ENCODE peak calls at places on chromosome 12, in five cellular contexts. S is renal cortical epithelial cell, Z is Ammon's horn, J is hippocampal formation, Y is endothelial cell of umbilical vein. D is an unnamed sample.

GRCh38 chr12:66902020-66902419 is 223.1 kb upstream of the GRIP1 start:
- DNase-seq in S (no peak), Y (no peak), Z (no peak), J (no peak), D (no peak)

GRCh38 chr12:27870939-27871338 is 90.9 kb upstream of the MANSC4 start:
- DNase-seq in Y (no peak), Z (no peak), J (no peak), S (no peak), D (no peak)

GRCh38 chr12:59724011-59724703 is 128.3 kb downstream of the SLC16A7 start:
- DNase-seq in Y (no peak), J (no peak), S (no peak), Z (no peak), D (no peak)

GRCh38 chr12:11553871-11554533 is 95.5 kb upstream of the ETV6 start:
- DNase-seq in Z (peak; percentile 73), J (peak; percentile 10), S (peak; percentile 68), Y (peak; percentile 61), D (no peak)

GRCh38 chr12:45284096-45284901 is 68.4 kb downstream of the ANO6 start:
- DNase-seq in Y (peak; percentile 48), Z (no peak), J (no peak), S (peak; percentile 67), D (no peak)

GRCh38 chr12:23221066-23221465 is 596.1 kb downstream of the ETNK1 start:
- DNase-seq in S (no peak), Y (no peak), Z (no peak), J (no peak), D (no peak)

GRCh38 chr12:107570721-107571120 is 114.9 kb upstream of the PWP1 start:
- DNase-seq in Z (no peak), S (peak; percentile 57), Y (peak; percentile 66), J (no peak), D (no peak)

GRCh38 chr12:131222271-131223139 is 268.8 kb downstream of the ADGRD1 start:
- DNase-seq in J (no peak), Y (no peak), S (peak; percentile 64), Z (no peak), D (peak; percentile 33)

GRCh38 chr12:113818833-113819232 is 147.3 kb downstream of the RBM19 start:
- DNase-seq in S (no peak), J (no peak), Y (no peak), Z (no peak), D (no peak)

GRCh38 chr12:43638786-43639185 is 86.8 kb upstream of the ADAMTS20 start:
- DNase-seq in Z (no peak), J (no peak), S (no peak), Y (no peak), D (no peak)

GRCh38 chr12:124952801-124953200 is 36.1 kb downstream of the DHX37 start:
- DNase-seq in Z (no peak), S (no peak), Y (no peak), J (no peak), D (no peak)

GRCh38 chr12:76032043-76032981 is 736 bp upstream of the PHLDA1 start:
- DNase-seq in Y (peak; percentile 74), Z (peak; percentile 53), J (no peak), S (peak; percentile 65), D (peak; percentile 37)

GRCh38 chr12:53739285-53740129 is 12.3 kb upstream of the CALCOCO1 start:
- DNase-seq in Z (no peak), Y (no peak), S (no peak), J (no peak), D (no peak)

GRCh38 chr12:52523825-52524224 is 3.6 kb upstream of the KRT5 start:
- DNase-seq in J (no peak), Z (no peak), S (no peak), Y (no peak), D (no peak)

GRCh38 chr12:95918194-95918993 is 24.0 kb downstream of the CCDC38 start:
- DNase-seq in J (peak; percentile 4), S (peak; percentile 54), Z (peak; percentile 83), Y (peak; percentile 48), D (peak; percentile 44)

GRCh38 chr12:442235-442884 is 17.4 kb upstream of the B4GALNT3 start:
- DNase-seq in S (peak; percentile 31), Y (peak; percentile 59), Z (peak; percentile 57), J (peak; percentile 47), D (peak; percentile 52)

GRCh38 chr12:53096089-53096741 is 1.3 kb upstream of the IGFBP6 start:
- DNase-seq in J (no peak), Z (no peak), S (no peak), Y (no peak), D (no peak)

GRCh38 chr12:11576104-11576503 is 73.4 kb upstream of the ETV6 start:
- DNase-seq in S (peak; percentile 92), J (no peak), Y (peak; percentile 26), Z (no peak), D (no peak)

GRCh38 chr12:107511292-107511691 is 174.3 kb upstream of the PWP1 start:
- DNase-seq in J (no peak), Y (no peak), Z (no peak), S (no peak), D (no peak)

GRCh38 chr12:5546616-5547015 is 114.7 kb downstream of the NTF3 start:
- DNase-seq in J (no peak), Z (no peak), Y (no peak), S (no peak), D (no peak)

GRCh38 chr12:30953257-30953656 is 26.7 kb downstream of the TSPAN11 start:
- DNase-seq in Y (no peak), J (no peak), Z (no peak), S (no peak), D (no peak)

GRCh38 chr12:96824074-96824837 is 82.8 kb upstream of the NEDD1 start:
- DNase-seq in J (no peak), Y (no peak), Z (no peak), S (no peak), D (no peak)

GRCh38 chr12:10739157-10740118 is 16.3 kb upstream of the YBX3 start:
- DNase-seq in Z (no peak), Y (no peak), J (no peak), S (no peak), D (no peak)

GRCh38 chr12:84134797-84135366 is 777.7 kb downstream of the SLC6A15 start:
- DNase-seq in Z (no peak), Y (no peak), S (no peak), J (no peak), D (no peak)

GRCh38 chr12:62787023-62787422 is 147.9 kb downstream of the PPM1H start:
- DNase-seq in Z (no peak), J (no peak), S (no peak), Y (no peak), D (no peak)

GRCh38 chr12:42475055-42475454 is 114.5 kb downstream of the PRICKLE1 start:
- DNase-seq in Y (peak; percentile 29), S (no peak), Z (no peak), J (no peak), D (no peak)

GRCh38 chr12:130873106-130873795 is 1.4 kb downstream of the RAN start:
- DNase-seq in Z (no peak), Y (no peak), S (no peak), J (no peak), D (no peak)

GRCh38 chr12:3313655-3314305 is 177.2 kb upstream of the PRMT8 start:
- DNase-seq in Z (peak; percentile 74), Y (peak; percentile 20), J (peak; percentile 53), S (no peak), D (peak; percentile 67)

GRCh38 chr12:115464008-115464672 is 780.2 kb upstream of the TBX3 start:
- DNase-seq in Y (no peak), J (no peak), Z (no peak), S (no peak), D (no peak)

GRCh38 chr12:53500119-53500775 is 836 bp upstream of the TARBP2 start:
- DNase-seq in Y (no peak), S (peak; percentile 80), Z (peak; percentile 52), J (no peak), D (no peak)

GRCh38 chr12:118680361-118680963 is 300.9 kb upstream of the SRRM4 start:
- DNase-seq in Z (peak; percentile 5), J (no peak), S (no peak), Y (no peak), D (no peak)

GRCh38 chr12:52006726-52007157 is at the start of gene TAMALIN:
- DNase-seq in Z (peak; percentile 57), J (no peak), S (no peak), Y (peak; percentile 84), D (no peak)

GRCh38 chr12:53989227-53990113 is 4.5 kb downstream of the HOXC10 start:
- DNase-seq in Y (peak; percentile 16), Z (peak; percentile 34), J (peak; percentile 3), S (peak; percentile 75), D (no peak)

D was measured in dorsolateral prefrontal cortex.